ENCODE peak calls at places on chromosomes 3 and 15, in five cellular contexts. One of them, this sample, is unnamed.

GRCh38 chr3:121951291-121951690 is 57.1 kb downstream of the SLC15A2 start:
- DNase-seq in DMS153: no peak
- DNase-seq in brain microvascular endothelial cell: no peak
- DNase-seq in NCI-H1092 treated with DMSO at 0.1 percent for 48 hours: no peak
- DNase-seq in glutamatergic neuron: no peak
- DNase-seq in this sample: no peak

GRCh38 chr3:31432897-31433678 is 99.6 kb upstream of the STT3B start:
- DNase-seq in NCI-H1092 treated with DMSO at 0.1 percent for 48 hours: no peak
- DNase-seq in glutamatergic neuron: no peak
- DNase-seq in DMS153: no peak
- DNase-seq in brain microvascular endothelial cell: no peak
- DNase-seq in this sample: no peak

GRCh38 chr3:191455257-191455952 is 5.6 kb upstream of the PYDC2 start:
- DNase-seq in NCI-H1092 treated with DMSO at 0.1 percent for 48 hours: no peak
- DNase-seq in brain microvascular endothelial cell: no peak
- DNase-seq in DMS153: no peak
- DNase-seq in glutamatergic neuron: no peak
- DNase-seq in this sample: no peak

GRCh38 chr15:84151205-84151931 is 84.2 kb upstream of the GOLGA6L4 start:
- DNase-seq in NCI-H1092 treated with DMSO at 0.1 percent for 48 hours: no peak
- DNase-seq in glutamatergic neuron: no peak
- DNase-seq in DMS153: no peak
- DNase-seq in brain microvascular endothelial cell: no peak
- DNase-seq in this sample: peak; percentile 3

GRCh38 chr3:157190242-157190876 is 30.4 kb upstream of the CCNL1 start:
- DNase-seq in glutamatergic neuron: no peak
- DNase-seq in NCI-H1092 treated with DMSO at 0.1 percent for 48 hours: no peak
- DNase-seq in brain microvascular endothelial cell: no peak
- DNase-seq in DMS153: no peak
- DNase-seq in this sample: no peak

GRCh38 chr3:14439501-14440167 is 37.2 kb downstream of the SLC6A6 start:
- DNase-seq in glutamatergic neuron: no peak
- DNase-seq in brain microvascular endothelial cell: peak; percentile 77
- DNase-seq in NCI-H1092 treated with DMSO at 0.1 percent for 48 hours: peak; percentile 98
- DNase-seq in DMS153: peak; percentile 67
- DNase-seq in this sample: peak; percentile 44

GRCh38 chr3:112730210-112730609 is 89.3 kb upstream of the CCDC80 start:
- DNase-seq in glutamatergic neuron: no peak
- DNase-seq in DMS153: no peak
- DNase-seq in brain microvascular endothelial cell: no peak
- DNase-seq in NCI-H1092 treated with DMSO at 0.1 percent for 48 hours: no peak
- DNase-seq in this sample: no peak

GRCh38 chr3:138493804-138494606 is 59.6 kb downstream of the ESYT3 start:
- DNase-seq in NCI-H1092 treated with DMSO at 0.1 percent for 48 hours: no peak
- DNase-seq in brain microvascular endothelial cell: no peak
- DNase-seq in DMS153: no peak
- DNase-seq in glutamatergic neuron: no peak
- DNase-seq in this sample: no peak

GRCh38 chr3:188890572-188891270 is 281.1 kb upstream of the TPRG1 start:
- DNase-seq in DMS153: no peak
- DNase-seq in brain microvascular endothelial cell: no peak
- DNase-seq in NCI-H1092 treated with DMSO at 0.1 percent for 48 hours: no peak
- DNase-seq in glutamatergic neuron: no peak
- DNase-seq in this sample: no peak

GRCh38 chr3:129460155-129460554 is 20.1 kb downstream of the IFT122 start:
- DNase-seq in glutamatergic neuron: no peak
- DNase-seq in DMS153: no peak
- DNase-seq in NCI-H1092 treated with DMSO at 0.1 percent for 48 hours: no peak
- DNase-seq in brain microvascular endothelial cell: no peak
- DNase-seq in this sample: no peak

This sample was measured in astrocyte of the cerebellum.